ENCODE peak calls at places on chromosomes 16 and 17, in nine cellular contexts. E, D, S, A, M, K, B, U and Y are unnamed samples.

GRCh38 chr16:200388-200787 is 20.1 kb downstream of the HBQ1 start:
- DNase-seq in E (no peak), D (no peak), S (no peak), A (no peak), M (peak; percentile 52), K (no peak), B (no peak), U (peak; percentile 30), Y (peak; percentile 54)

GRCh38 chr17:75111777-75112176 is 2.0 kb downstream of the ARMC7 start:
- DNase-seq in E (no peak), D (no peak), S (no peak), A (no peak), M (no peak), K (no peak), B (no peak), U (no peak), Y (no peak)

GRCh38 chr16:24844101-24845030 is 1.4 kb upstream of the SLC5A11 start:
- DNase-seq in E (no peak), D (no peak), S (no peak), A (no peak), M (no peak), K (no peak), B (no peak), U (peak; percentile 18), Y (no peak)

GRCh38 chr16:57979006-57979585 is 8.2 kb upstream of the CNGB1 start:
- DNase-seq in E (no peak), D (no peak), S (no peak), A (no peak), M (no peak), K (peak; percentile 16), B (peak; percentile 12), U (no peak), Y (no peak)

GRCh38 chr17:45958994-45959665 is 39.9 kb upstream of the STH start:
- DNase-seq in E (no peak), D (no peak), S (no peak), A (no peak), M (no peak), K (no peak), B (no peak), U (no peak), Y (no peak)

GRCh38 chr17:21239680-21240374 is 13.4 kb downstream of the NATD1 start:
- DNase-seq in E (no peak), D (peak; percentile 35), S (peak; percentile 43), A (peak; percentile 76), M (no peak), K (peak; percentile 44), B (no peak), U (no peak), Y (peak; percentile 47)

GRCh38 chr17:34765291-34765690 is 185.9 kb downstream of the TMEM132E start:
- DNase-seq in E (no peak), D (no peak), S (no peak), A (no peak), M (no peak), K (no peak), B (no peak), U (no peak), Y (no peak)

GRCh38 chr16:14668556-14669223 is 25.4 kb downstream of the PLA2G10 start:
- DNase-seq in E (no peak), D (no peak), S (no peak), A (no peak), M (no peak), K (no peak), B (no peak), U (no peak), Y (no peak)

GRCh38 chr16:10113248-10113647 is 69.0 kb downstream of the GRIN2A start:
- DNase-seq in E (no peak), D (no peak), S (no peak), A (no peak), M (no peak), K (no peak), B (no peak), U (peak; percentile 62), Y (no peak)

GRCh38 chr16:10111156-10111761 is 71.0 kb downstream of the GRIN2A start:
- DNase-seq in E (no peak), D (no peak), S (no peak), A (no peak), M (no peak), K (no peak), B (no peak), U (no peak), Y (no peak)

GRCh38 chr16:10107081-10107480 is 75.1 kb downstream of the GRIN2A start:
- DNase-seq in E (no peak), D (no peak), S (no peak), A (no peak), M (no peak), K (no peak), B (no peak), U (no peak), Y (no peak)

GRCh38 chr16:10114411-10114810 is 67.8 kb downstream of the GRIN2A start:
- DNase-seq in E (no peak), D (no peak), S (no peak), A (no peak), M (no peak), K (no peak), B (no peak), U (peak; percentile 87), Y (no peak)

DNA sequence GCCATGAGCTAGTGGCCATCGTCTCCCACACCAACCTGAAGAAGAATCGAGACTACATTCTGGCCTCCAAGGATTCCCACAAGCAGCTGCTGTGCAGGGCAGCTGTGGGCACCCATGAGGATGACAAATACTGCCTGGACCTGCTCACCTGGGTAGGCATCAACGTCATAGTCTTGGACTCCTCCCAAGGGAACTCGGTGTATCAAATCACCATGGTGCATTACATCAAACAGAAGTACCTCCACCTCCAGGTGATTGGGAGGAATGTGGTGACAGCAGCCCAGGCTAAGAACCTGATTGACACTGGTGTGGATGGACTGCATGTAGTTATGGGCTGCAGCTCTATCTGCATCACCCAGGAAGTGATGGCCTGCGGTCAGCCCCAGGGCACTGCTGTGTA is 70.2 kb downstream of the GRIN2A start:
- DNase-seq in E (no peak), D (no peak), S (no peak), A (no peak), M (no peak), K (no peak), B (no peak), U (no peak), Y (no peak)
- H3K4me3 ChIP-seq in E (no peak overlapping the region), D (no peak overlapping the region), S (no peak overlapping the region), A (no peak overlapping the region), M (no peak overlapping the region), K (no peak overlapping the region), B (no peak overlapping the region), U (no peak overlapping the region), Y (no peak overlapping the region)

DNA sequence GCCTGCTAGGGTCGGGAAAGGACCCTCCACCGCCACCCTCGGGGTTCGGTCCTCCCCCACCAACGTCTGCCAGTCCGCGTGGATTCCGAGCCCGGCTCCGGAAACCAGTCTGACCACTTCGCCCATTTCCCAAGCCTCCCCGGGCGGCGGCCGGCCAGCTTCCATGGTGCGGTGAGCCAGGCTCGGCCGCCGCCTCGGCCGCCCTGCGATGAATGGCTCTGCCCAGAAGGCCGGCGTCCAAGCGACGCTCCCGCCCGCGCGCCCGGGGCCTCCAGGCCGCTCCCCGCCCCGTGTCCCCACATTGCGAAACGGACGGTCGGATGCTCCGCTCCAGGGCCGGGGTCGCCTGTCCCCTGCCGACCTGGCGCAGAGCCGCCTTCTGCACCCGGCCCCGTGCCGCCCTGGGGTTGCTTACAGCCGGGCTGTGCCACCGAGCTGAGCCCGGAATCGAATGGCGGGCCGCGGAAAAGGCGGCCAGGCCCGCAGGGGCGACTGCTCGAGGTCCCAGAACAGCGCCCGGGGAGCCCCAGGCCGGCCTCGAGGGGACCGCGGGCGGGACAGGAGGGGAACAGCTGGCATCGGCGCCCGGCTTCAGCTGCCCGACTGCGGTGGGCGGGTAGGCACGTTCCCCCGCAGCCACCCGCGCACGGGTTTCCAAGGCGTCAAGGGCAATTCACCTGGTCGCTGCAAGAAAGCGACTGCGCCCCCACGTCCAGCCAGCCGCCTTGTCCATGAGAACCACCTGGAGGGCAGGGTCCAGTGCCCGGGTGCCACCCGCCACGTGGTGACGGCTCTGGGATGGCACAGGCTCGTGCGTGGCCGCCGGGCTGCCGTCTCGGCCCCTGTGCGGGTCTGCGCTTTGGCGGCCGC is 18.3 kb upstream of the CBX8 start:
- DNase-seq in E (peak; percentile 23), D (no peak), S (no peak), A (no peak), M (no peak), K (no peak), B (peak; percentile 72), U (peak; percentile 46), Y (peak; percentile 32)
- H3K4me3 ChIP-seq in E (no peak overlapping the region), D (no peak overlapping the region), S (no peak overlapping the region), A (no peak overlapping the region), M (no peak overlapping the region), K (peak overlapping the region; percentile 25), B (no peak overlapping the region), U (no peak overlapping the region), Y (no peak overlapping the region)

GRCh38 chr17:32929588-32929987 is 1.6 kb downstream of the TMEM98 start:
- DNase-seq in E (no peak), D (no peak), S (no peak), A (no peak), M (no peak), K (no peak), B (no peak), U (no peak), Y (no peak)

GRCh38 chr17:32930512-32930911 is 2.6 kb downstream of the TMEM98 start:
- DNase-seq in E (no peak), D (no peak), S (no peak), A (peak; percentile 6), M (no peak), K (no peak), B (no peak), U (no peak), Y (no peak)

GRCh38 chr17:32927724-32928526 is at the start of gene TMEM98:
- DNase-seq in E (no peak), D (no peak), S (peak; percentile 56), A (no peak), M (no peak), K (no peak), B (peak; percentile 53), U (peak; percentile 34), Y (peak; percentile 21)

GRCh38 chr17:32928527-32929287 is 754 bp downstream of the TMEM98 start:
- DNase-seq in E (no peak), D (no peak), S (no peak), A (no peak), M (no peak), K (no peak), B (no peak), U (no peak), Y (peak; percentile 34)

GRCh38 chr17:32929288-32929574 is 1.3 kb downstream of the TMEM98 start:
- DNase-seq in E (no peak), D (no peak), S (peak; percentile 47), A (no peak), M (no peak), K (no peak), B (no peak), U (no peak), Y (peak; percentile 25)
- H3K4me3 ChIP-seq in E (no peak overlapping the region), D (no peak overlapping the region), S (peak overlapping the region; percentile 52), A (no peak overlapping the region), M (peak overlapping the region; percentile 51), K (no peak overlapping the region), B (no peak overlapping the region), U (no peak overlapping the region), Y (peak overlapping the region; percentile 63)

DNA sequence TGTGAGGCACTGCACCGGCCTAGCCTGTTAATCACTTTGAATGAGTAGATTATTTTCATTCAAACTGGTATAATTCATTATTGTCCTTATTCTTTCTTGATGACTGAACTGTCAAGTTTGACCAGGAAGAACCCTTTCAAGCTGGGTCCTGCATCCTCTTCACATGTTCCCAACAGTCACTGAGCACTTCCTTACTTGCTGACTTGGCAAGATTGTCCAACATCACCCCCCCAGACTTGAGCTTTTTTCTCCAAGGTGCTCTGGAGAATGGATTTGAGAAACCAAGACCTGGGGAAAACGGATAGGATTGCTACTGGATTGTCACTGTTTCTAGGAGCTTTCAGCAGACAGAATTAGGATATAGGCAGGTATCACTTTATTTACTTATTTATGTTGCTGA is 55.1 kb upstream of the GSG1L start:
- DNase-seq in E (no peak), D (no peak), S (no peak), A (no peak), M (no peak), K (no peak), B (no peak), U (no peak), Y (no peak)
- H3K4me3 ChIP-seq in E (no peak overlapping the region), D (no peak overlapping the region), S (no peak overlapping the region), A (no peak overlapping the region), M (no peak overlapping the region), K (no peak overlapping the region), B (no peak overlapping the region), U (no peak overlapping the region), Y (no peak overlapping the region)